ENCODE peak calls at places on chromosomes 6 and 20, in five cellular contexts. F is HepG2, N is progenitor cell of endocrine pancreas, C is bronchial epithelial cell, T is hepatocyte. G is an unnamed sample.
A peak's percentile ranks its signal among the peaks of the same experiment; 100 is the strongest.

GRCh38 chr6:159727717-159728440 is 573 bp downstream of the WTAP start:
- DNase-seq in T (peak; percentile 28), C (peak; percentile 22), F (peak; percentile 29), N (peak; percentile 37), G (no peak)

GRCh38 chr20:6746901-6747609 is 20.4 kb upstream of the BMP2 start:
- DNase-seq in N (no peak), F (peak; percentile 25), C (peak; percentile 80), T (no peak), G (no peak)

GRCh38 chr20:17594443-17594842 is 24.6 kb downstream of the DSTN start:
- DNase-seq in N (no peak), F (no peak), C (peak; percentile 91), T (peak; percentile 64), G (no peak)

GRCh38 chr20:54570561-54570960 is 95.2 kb downstream of the DOK5 start:
- DNase-seq in C (no peak), N (no peak), F (no peak), T (no peak), G (no peak)

GRCh38 chr6:41564448-41565142 is 18.4 kb downstream of the FOXP4 start:
- DNase-seq in C (no peak), T (no peak), N (no peak), F (no peak), G (no peak)

GRCh38 chr6:155001482-155001881 is 6.4 kb downstream of the TIAM2 start:
- DNase-seq in C (no peak), T (no peak), F (peak; percentile 36), N (no peak), G (no peak)

GRCh38 chr20:60957621-60958020 is 294.4 kb upstream of the CDH4 start:
- DNase-seq in T (no peak), N (no peak), F (no peak), C (no peak), G (no peak)

GRCh38 chr20:42179768-42180167 is 561.6 kb upstream of the CHD6 start:
- DNase-seq in F (no peak), N (no peak), T (peak; percentile 59), C (peak; percentile 6), G (no peak)

GRCh38 chr20:9573598-9573997 is 59.2 kb downstream of the LAMP5 start:
- DNase-seq in N (no peak), F (no peak), T (no peak), C (no peak), G (no peak)

GRCh38 chr6:27138398-27138797 is 109.1 kb upstream of the PRSS16 start:
- DNase-seq in T (no peak), N (no peak), F (no peak), C (no peak), G (no peak)

GRCh38 chr6:106114492-106114891 is 28.4 kb downstream of the PRDM1 start:
- DNase-seq in C (no peak), N (no peak), F (no peak), T (no peak), G (no peak)

GRCh38 chr20:54133434-54134427 is 40.1 kb downstream of the CYP24A1 start:
- DNase-seq in F (peak; percentile 100), C (peak; percentile 73), T (peak; percentile 67), N (no peak), G (no peak)

GRCh38 chr6:26200918-26201721 is 113.9 kb downstream of the HFE start:
- DNase-seq in N (no peak), C (no peak), F (no peak), T (no peak), G (no peak)

GRCh38 chr6:167993169-167993568 is 4.3 kb upstream of the KIF25 start:
- DNase-seq in F (no peak), T (no peak), C (no peak), N (no peak), G (no peak)

GRCh38 chr6:4516206-4516605 is 260.0 kb upstream of the CDYL start:
- DNase-seq in T (peak; percentile 14), C (no peak), N (no peak), F (no peak), G (no peak)

GRCh38 chr6:32637219-32637880 is at the start of gene HLA-DQA1:
- DNase-seq in C (no peak), T (no peak), F (no peak), N (no peak), G (no peak)

GRCh38 chr6:75762063-75762462 is 13.0 kb downstream of the MYO6 start:
- DNase-seq in N (no peak), F (no peak), T (no peak), C (no peak), G (no peak)

GRCh38 chr6:75757295-75757694 is 8.3 kb downstream of the MYO6 start:
- DNase-seq in T (no peak), N (no peak), C (no peak), F (no peak), G (no peak)

GRCh38 chr6:75760320-75760719 is 11.3 kb downstream of the MYO6 start:
- DNase-seq in T (no peak), N (no peak), C (no peak), F (no peak), G (no peak)

GRCh38 chr6:75761489-75761888 is 12.4 kb downstream of the MYO6 start:
- DNase-seq in C (no peak), T (no peak), F (no peak), N (no peak), G (no peak)

DNA sequence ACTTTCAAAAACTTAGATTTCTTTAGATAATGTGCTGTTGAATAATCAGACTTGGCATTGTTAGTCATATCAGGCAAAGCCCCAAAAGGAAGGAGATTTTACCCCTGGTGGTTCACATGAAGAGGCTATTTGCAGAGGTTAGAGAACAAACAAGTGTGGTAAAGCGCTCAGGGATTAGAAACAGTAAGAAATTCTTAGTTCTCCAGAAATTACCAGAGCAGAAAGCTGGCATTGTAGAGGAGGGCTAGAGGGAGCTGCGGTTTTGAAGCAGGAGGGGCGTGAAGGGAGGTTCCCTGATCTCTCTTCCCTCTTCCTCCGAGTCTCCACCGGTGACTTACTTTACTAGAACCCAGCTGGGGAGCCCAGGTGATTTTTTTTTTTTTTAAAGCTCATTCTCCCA is 10.2 kb downstream of the MYO6 start:
- DNase-seq in C (no peak), F (no peak), T (no peak), N (no peak), G (no peak)
- TF ChIP-seq CTCF in C (no peak), F (no peak), T (no peak), N (no peak), G (no peak)

GRCh38 chr20:63307538-63308217 is 14.7 kb downstream of the COL20A1 start:
- DNase-seq in T (no peak), C (no peak), N (no peak), F (no peak), G (no peak)

GRCh38 chr20:63310265-63310971 is 17.4 kb downstream of the COL20A1 start:
- DNase-seq in T (no peak), N (no peak), C (no peak), F (no peak), G (no peak)

GRCh38 chr20:63308218-63308911 is 15.4 kb downstream of the COL20A1 start:
- DNase-seq in N (no peak), F (no peak), C (no peak), T (no peak), G (no peak)

GRCh38 chr20:63311186-63311832 is 18.3 kb downstream of the COL20A1 start:
- DNase-seq in N (no peak), T (no peak), F (no peak), C (no peak), G (no peak)

DNA sequence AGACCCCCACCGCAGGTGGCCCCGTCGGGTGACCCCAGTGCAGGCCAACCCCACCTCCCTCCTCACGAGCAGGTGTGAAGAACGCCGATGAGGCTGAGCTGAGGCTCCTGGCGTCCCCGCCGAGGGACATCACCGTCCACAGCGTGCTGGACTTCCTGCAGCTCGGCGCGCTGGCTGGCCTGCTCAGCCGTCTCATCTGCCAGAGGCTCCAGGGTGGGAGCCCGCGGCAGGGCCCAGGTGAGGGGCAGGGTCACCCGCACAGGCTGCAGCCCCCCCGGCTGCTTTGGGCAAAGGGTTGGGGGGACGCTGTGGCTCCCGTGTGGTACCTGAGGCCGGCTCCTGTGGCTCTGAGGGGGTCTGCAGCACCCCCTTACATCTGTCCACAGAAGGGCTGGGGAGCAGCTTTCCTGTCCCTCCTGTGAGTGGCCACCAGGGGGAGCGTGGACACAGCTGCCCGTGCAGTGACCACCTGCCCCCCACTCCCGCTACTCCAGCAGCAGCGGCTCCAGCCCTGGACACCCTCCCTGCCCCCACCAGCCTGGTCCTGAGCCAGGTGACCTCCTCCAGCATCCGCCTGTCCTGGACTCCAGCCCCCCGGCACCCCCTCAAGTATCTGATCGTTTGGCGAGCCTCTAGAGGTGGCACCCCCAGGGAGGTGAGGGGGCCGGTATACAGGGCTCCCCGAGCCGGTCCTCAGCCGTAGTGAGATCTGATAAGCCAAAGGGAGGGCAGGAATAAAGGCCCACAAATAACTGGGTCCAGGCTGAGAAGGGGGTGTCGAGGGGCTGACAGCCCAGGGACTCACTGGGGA is 16.5 kb downstream of the COL20A1 start:
- DNase-seq in T (peak; percentile 74), C (no peak), N (peak; percentile 50), F (peak; percentile 41), G (no peak)
- TF ChIP-seq CTCF in T (peak; percentile 77), C (peak; percentile 81), N (peak; percentile 91), F (peak; percentile 97), G (peak; percentile 21)

GRCh38 chr6:44487002-44487401 is 99.5 kb downstream of the CDC5L start:
- DNase-seq in F (no peak), C (no peak), N (no peak), T (no peak), G (no peak)

GRCh38 chr6:44481765-44482164 is 94.3 kb downstream of the CDC5L start:
- DNase-seq in F (no peak), N (no peak), C (no peak), T (no peak), G (no peak)

GRCh38 chr6:44487611-44488010 is 100.1 kb downstream of the CDC5L start:
- DNase-seq in C (no peak), F (no peak), N (no peak), T (no peak), G (no peak)

GRCh38 chr6:44486002-44486421 is 98.5 kb downstream of the CDC5L start:
- DNase-seq in C (peak; percentile 61), T (no peak), N (no peak), F (no peak), G (no peak)

GRCh38 chr6:44485601-44486000 is 98.1 kb downstream of the CDC5L start:
- DNase-seq in N (no peak), F (no peak), T (no peak), C (no peak), G (no peak)
- TF ChIP-seq CTCF in N (no peak), F (no peak), T (no peak), C (no peak), G (no peak)

GRCh38 chr6:113998811-113999210 is 27.9 kb upstream of the HDAC2 start:
- DNase-seq in C (no peak), N (no peak), T (no peak), F (no peak), G (no peak)

GRCh38 chr6:113997106-113997505 is 26.2 kb upstream of the HDAC2 start:
- DNase-seq in C (peak; percentile 74), N (no peak), T (no peak), F (no peak), G (no peak)

GRCh38 chr6:113994934-113995342 is 24.0 kb upstream of the HDAC2 start:
- DNase-seq in N (no peak), F (peak; percentile 87), C (peak; percentile 75), T (peak; percentile 86), G (no peak)

GRCh38 chr6:113999284-113999683 is 28.3 kb upstream of the HDAC2 start:
- DNase-seq in T (no peak), F (no peak), N (no peak), C (no peak), G (no peak)

DNA sequence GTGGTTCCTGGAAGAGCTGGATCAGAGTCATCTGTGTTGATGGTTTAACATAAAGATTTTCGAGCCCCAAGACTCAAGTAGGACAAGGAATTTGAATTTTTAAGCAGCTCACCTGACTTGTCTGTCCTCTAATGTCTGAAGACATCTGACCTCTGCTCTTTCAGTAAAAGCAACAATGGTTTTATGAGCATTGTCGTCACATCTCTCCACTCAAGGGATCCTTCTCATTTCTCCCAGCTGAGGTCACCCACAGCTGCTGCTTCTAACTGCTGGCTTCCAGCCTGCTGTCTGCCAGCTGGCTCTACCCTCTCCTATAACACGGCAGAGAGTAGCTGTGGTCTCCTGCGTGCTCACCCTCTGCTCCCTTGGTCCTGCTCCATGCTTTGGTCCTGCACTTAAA is 24.7 kb upstream of the HDAC2 start:
- DNase-seq in T (peak; percentile 81), F (peak; percentile 19), C (peak; percentile 37), N (no peak), G (no peak)
- TF ChIP-seq CTCF in T (peak; percentile 13), F (peak; percentile 25), C (no peak), N (no peak), G (no peak)

G was measured in activated B cell treated with CpG ODN at 0.5 μM for 24 hours.